ENCODE peak calls at places on chromosomes 2 and 18, in six cellular contexts. One of them, this sample, is unnamed.
A peak's percentile ranks its signal among the peaks of the same experiment; 100 is the strongest.

GRCh38 chr2:107648781-107649413 is 177.8 kb upstream of the RGPD4 start:
- DNase-seq in activated naive CD4-positive, alpha-beta T cell: no peak
- DNase-seq in NCI-H69: no peak
- DNase-seq in cardiac fibroblast: no peak
- DNase-seq in globus pallidus: no peak
- DNase-seq in foreskin keratinocyte: no peak
- DNase-seq in this sample: no peak

GRCh38 chr2:98911376-98912154 is 24.5 kb downstream of the CRACDL start:
- DNase-seq in NCI-H69: no peak
- DNase-seq in foreskin keratinocyte: peak; percentile 53
- DNase-seq in activated naive CD4-positive, alpha-beta T cell: no peak
- DNase-seq in cardiac fibroblast: peak; percentile 68
- DNase-seq in globus pallidus: no peak
- DNase-seq in this sample: no peak

GRCh38 chr18:56952026-56952425 is 194.9 kb upstream of the BOD1L2 start:
- DNase-seq in globus pallidus: no peak
- DNase-seq in activated naive CD4-positive, alpha-beta T cell: no peak
- DNase-seq in foreskin keratinocyte: no peak
- DNase-seq in NCI-H69: peak; percentile 93
- DNase-seq in cardiac fibroblast: no peak
- DNase-seq in this sample: peak; percentile 49

GRCh38 chr2:27264253-27264752 is 1.5 kb upstream of the SLC30A3 start:
- DNase-seq in cardiac fibroblast: no peak
- DNase-seq in foreskin keratinocyte: no peak
- DNase-seq in NCI-H69: peak; percentile 22
- DNase-seq in globus pallidus: no peak
- DNase-seq in activated naive CD4-positive, alpha-beta T cell: no peak
- DNase-seq in this sample: no peak

GRCh38 chr2:64268330-64268729 is 124.1 kb upstream of the PELI1 start:
- DNase-seq in activated naive CD4-positive, alpha-beta T cell: no peak
- DNase-seq in foreskin keratinocyte: no peak
- DNase-seq in NCI-H69: peak; percentile 31
- DNase-seq in globus pallidus: no peak
- DNase-seq in cardiac fibroblast: peak; percentile 66
- DNase-seq in this sample: no peak

GRCh38 chr2:140154711-140155110 is 1374.5 kb upstream of the NXPH2 start:
- DNase-seq in cardiac fibroblast: no peak
- DNase-seq in globus pallidus: no peak
- DNase-seq in activated naive CD4-positive, alpha-beta T cell: no peak
- DNase-seq in NCI-H69: no peak
- DNase-seq in foreskin keratinocyte: no peak
- DNase-seq in this sample: no peak

GRCh38 chr18:51668101-51668500 is 470.6 kb upstream of the MEX3C start:
- DNase-seq in foreskin keratinocyte: peak; percentile 50
- DNase-seq in cardiac fibroblast: peak; percentile 53
- DNase-seq in NCI-H69: peak; percentile 94
- DNase-seq in globus pallidus: peak; percentile 52
- DNase-seq in activated naive CD4-positive, alpha-beta T cell: no peak
- DNase-seq in this sample: no peak

GRCh38 chr2:96408631-96409542 is 73.3 kb downstream of the NCAPH start:
- DNase-seq in cardiac fibroblast: peak; percentile 39
- DNase-seq in activated naive CD4-positive, alpha-beta T cell: no peak
- DNase-seq in foreskin keratinocyte: no peak
- DNase-seq in globus pallidus: peak; percentile 96
- DNase-seq in NCI-H69: peak; percentile 35
- DNase-seq in this sample: no peak

GRCh38 chr2:229380101-229380625 is 109.1 kb upstream of the PID1 start:
- DNase-seq in activated naive CD4-positive, alpha-beta T cell: no peak
- DNase-seq in globus pallidus: no peak
- DNase-seq in NCI-H69: no peak
- DNase-seq in cardiac fibroblast: no peak
- DNase-seq in foreskin keratinocyte: no peak
- DNase-seq in this sample: no peak

GRCh38 chr2:138689705-138690104 is 90.5 kb downstream of the NXPH2 start:
- DNase-seq in activated naive CD4-positive, alpha-beta T cell: no peak
- DNase-seq in NCI-H69: no peak
- DNase-seq in globus pallidus: peak; percentile 37
- DNase-seq in foreskin keratinocyte: peak; percentile 69
- DNase-seq in cardiac fibroblast: no peak
- DNase-seq in this sample: no peak

GRCh38 chr18:66553824-66554223 is 50.1 kb downstream of the CDH19 start:
- DNase-seq in globus pallidus: no peak
- DNase-seq in activated naive CD4-positive, alpha-beta T cell: no peak
- DNase-seq in NCI-H69: no peak
- DNase-seq in cardiac fibroblast: peak; percentile 67
- DNase-seq in foreskin keratinocyte: peak; percentile 44
- DNase-seq in this sample: no peak

GRCh38 chr18:8946046-8946838 is 156.3 kb upstream of the NDUFV2 start:
- DNase-seq in activated naive CD4-positive, alpha-beta T cell: no peak
- DNase-seq in globus pallidus: no peak
- DNase-seq in foreskin keratinocyte: peak; percentile 97
- DNase-seq in NCI-H69: no peak
- DNase-seq in cardiac fibroblast: peak; percentile 98
- DNase-seq in this sample: no peak

GRCh38 chr2:127355407-127356008 is 32.3 kb downstream of the MAP3K2 start:
- DNase-seq in activated naive CD4-positive, alpha-beta T cell: no peak
- DNase-seq in foreskin keratinocyte: peak; percentile 20
- DNase-seq in globus pallidus: peak; percentile 7
- DNase-seq in cardiac fibroblast: peak; percentile 24
- DNase-seq in NCI-H69: peak; percentile 27
- DNase-seq in this sample: no peak

GRCh38 chr2:108587621-108588020 is 53.4 kb downstream of the LIMS1 start:
- DNase-seq in activated naive CD4-positive, alpha-beta T cell: no peak
- DNase-seq in globus pallidus: no peak
- DNase-seq in cardiac fibroblast: peak; percentile 88
- DNase-seq in foreskin keratinocyte: peak; percentile 73
- DNase-seq in NCI-H69: no peak
- DNase-seq in this sample: no peak

GRCh38 chr18:79400091-79400590 is 4.4 kb downstream of the NFATC1 start:
- DNase-seq in cardiac fibroblast: no peak
- DNase-seq in foreskin keratinocyte: no peak
- DNase-seq in activated naive CD4-positive, alpha-beta T cell: peak; percentile 66
- DNase-seq in NCI-H69: peak; percentile 43
- DNase-seq in globus pallidus: no peak
- DNase-seq in this sample: no peak

GRCh38 chr2:62495777-62496176 is 10.2 kb downstream of the TMEM17 start:
- DNase-seq in NCI-H69: no peak
- DNase-seq in foreskin keratinocyte: no peak
- DNase-seq in activated naive CD4-positive, alpha-beta T cell: no peak
- DNase-seq in globus pallidus: no peak
- DNase-seq in cardiac fibroblast: no peak
- DNase-seq in this sample: no peak

GRCh38 chr2:201968476-201968875 is 65.2 kb upstream of the FZD7 start:
- DNase-seq in activated naive CD4-positive, alpha-beta T cell: no peak
- DNase-seq in cardiac fibroblast: no peak
- DNase-seq in foreskin keratinocyte: no peak
- DNase-seq in globus pallidus: no peak
- DNase-seq in NCI-H69: no peak
- DNase-seq in this sample: no peak

GRCh38 chr2:96816127-96816835 is at the start of gene CNNM3:
- DNase-seq in activated naive CD4-positive, alpha-beta T cell: peak; percentile 96
- DNase-seq in globus pallidus: peak; percentile 96
- DNase-seq in foreskin keratinocyte: peak; percentile 86
- DNase-seq in NCI-H69: peak; percentile 92
- DNase-seq in cardiac fibroblast: peak; percentile 92
- DNase-seq in this sample: peak; percentile 87

GRCh38 chr2:17827306-17827705 is 11.0 kb downstream of the MSGN1 start:
- DNase-seq in NCI-H69: peak; percentile 61
- DNase-seq in cardiac fibroblast: no peak
- DNase-seq in foreskin keratinocyte: no peak
- DNase-seq in activated naive CD4-positive, alpha-beta T cell: no peak
- DNase-seq in globus pallidus: no peak
- DNase-seq in this sample: peak; percentile 18

GRCh38 chr2:84251651-84252278 is 207.3 kb downstream of the SUCLG1 start:
- DNase-seq in globus pallidus: no peak
- DNase-seq in NCI-H69: no peak
- DNase-seq in foreskin keratinocyte: no peak
- DNase-seq in activated naive CD4-positive, alpha-beta T cell: no peak
- DNase-seq in cardiac fibroblast: no peak
- DNase-seq in this sample: no peak

This sample was measured in DMS153.